ENCODE peak calls at places on chromosomes 4 and X, in five cellular contexts. C is MM.1S, O is fibroblast of lung, A is GM23248, J is hepatocyte. G is an unnamed sample.

GRCh38 chr4:83212041-83212851 is 72.4 kb downstream of the COQ2 start:
- DNase-seq in O (no peak), C (peak), A (no peak), J (peak), G (no peak)

GRCh38 chr4:30094866-30095265 is 625.3 kb upstream of the PCDH7 start:
- DNase-seq in J (no peak), C (no peak), A (no peak), O (peak), G (peak)

GRCh38 chr4:149293233-149293632 is 522.4 kb downstream of the IQCM start:
- DNase-seq in J (no peak), A (no peak), C (no peak), O (peak), G (no peak)

GRCh38 chr4:162011039-162011438 is 152.8 kb downstream of the FSTL5 start:
- DNase-seq in A (no peak), O (no peak), J (no peak), C (no peak), G (no peak)

GRCh38 chr4:53183754-53184153 is 182.1 kb downstream of the SCFD2 start:
- DNase-seq in J (no peak), C (no peak), O (no peak), A (no peak), G (no peak)

GRCh38 chr4:88333741-88334405 is 44.8 kb upstream of the HERC6 start:
- DNase-seq in C (no peak), J (no peak), A (peak), O (peak), G (no peak)

GRCh38 chr4:119615068-119615744 is 13.4 kb downstream of the PDE5A start:
- DNase-seq in J (no peak), C (no peak), A (no peak), O (no peak), G (no peak)

GRCh38 chrX:74458738-74459137 is 37.4 kb downstream of the SLC16A2 start:
- DNase-seq in O (peak), C (no peak), J (peak), A (peak), G (peak)

GRCh38 chrX:153438522-153438921 is 7.3 kb downstream of the TREX2 start:
- DNase-seq in A (peak), J (peak), O (no peak), C (no peak), G (no peak)

GRCh38 chr4:24666316-24666715 is 82.0 kb upstream of the DHX15 start:
- DNase-seq in J (no peak), O (no peak), C (no peak), A (no peak), G (no peak)

GRCh38 chr4:185847352-185848078 is 35.5 kb upstream of the SORBS2 start:
- DNase-seq in J (peak), C (no peak), A (peak), O (peak), G (peak)

GRCh38 chr4:85209161-85209560 is 242.7 kb upstream of the WDFY3 start:
- DNase-seq in A (peak), O (peak), C (no peak), J (no peak), G (peak)

DNA sequence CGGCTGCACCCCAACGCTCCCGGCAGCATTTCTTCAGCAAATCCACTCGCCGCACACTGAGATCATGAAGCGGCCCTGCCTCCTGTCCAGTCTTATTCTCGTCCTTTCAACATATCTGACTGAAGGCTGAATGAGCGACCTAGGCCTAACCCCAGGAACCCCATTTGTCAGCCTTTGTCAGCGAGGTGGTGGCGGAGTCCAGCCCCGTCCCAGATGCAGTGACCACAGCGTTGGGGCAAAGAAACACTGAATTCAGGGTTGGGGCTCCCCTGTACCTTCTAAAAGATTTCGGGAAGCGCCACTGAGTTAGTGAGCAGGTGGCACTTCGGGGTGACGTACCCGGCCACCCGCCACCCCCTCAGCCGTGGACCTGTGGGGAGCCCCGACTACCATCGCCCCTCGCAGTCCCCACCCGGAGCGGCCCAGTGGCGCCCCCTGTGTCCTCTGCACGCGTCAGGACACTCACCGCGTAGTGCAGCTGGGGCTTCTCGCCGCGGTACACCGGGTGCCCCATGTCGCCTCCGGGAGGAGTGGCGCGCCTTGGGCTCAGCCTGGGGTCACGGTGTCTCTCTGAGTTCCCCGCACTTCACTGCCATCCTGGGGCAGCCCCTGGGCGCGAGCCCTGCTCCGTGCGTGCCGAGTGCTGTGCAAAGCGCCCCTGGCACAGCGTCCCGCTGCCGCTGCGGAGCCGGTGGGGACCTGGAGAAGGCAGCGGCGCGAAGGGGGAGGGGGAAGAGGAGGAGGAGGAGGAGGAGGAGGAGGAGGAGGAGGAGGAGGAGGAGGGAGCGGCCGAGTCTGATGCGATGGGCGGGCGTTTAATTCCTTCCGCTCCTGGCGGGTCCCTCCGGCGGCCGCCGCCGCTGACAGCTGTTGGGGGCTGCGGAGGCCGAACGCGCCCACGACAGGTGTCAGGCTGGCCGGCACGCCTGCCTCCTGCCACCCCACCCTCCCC is 134.1 kb downstream of the AMELX start:
- DNase-seq in O (peak), C (peak), A (peak), J (peak), G (peak)
- TF ChIP-seq EZH2 in O (no peak), C (no peak), A (no peak), J (no peak), G (no peak)

DNA sequence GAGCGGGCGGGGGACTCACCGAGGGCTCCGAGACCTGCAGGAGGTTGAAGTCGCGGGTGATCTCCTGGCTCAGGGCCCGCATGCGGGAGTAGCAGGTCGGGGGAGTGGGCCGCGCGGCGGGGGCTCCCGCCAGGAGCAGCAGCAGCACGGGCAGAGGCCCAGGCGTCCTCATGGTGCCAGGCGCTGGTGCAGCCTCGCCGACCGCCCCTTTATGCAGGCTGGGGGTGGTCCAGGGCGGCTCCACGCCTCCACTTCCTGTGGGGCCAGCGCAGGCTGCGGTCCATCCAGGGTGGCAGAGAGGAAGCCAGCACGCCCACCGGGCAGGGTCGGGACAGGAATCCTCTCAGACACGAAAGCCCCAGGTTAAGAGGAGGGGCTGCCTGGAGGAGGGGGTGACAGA is at the start of gene CYTL1:
- DNase-seq in O (no peak), A (no peak), J (no peak), C (no peak), G (no peak)
- TF ChIP-seq EZH2 in O (no peak), A (no peak), J (no peak), C (no peak), G (no peak)

GRCh38 chr4:6563935-6564645 is 10.9 kb upstream of the MAN2B2 start:
- DNase-seq in O (no peak), J (no peak), C (no peak), A (no peak), G (no peak)

GRCh38 chr4:6560416-6561172 is 14.4 kb upstream of the MAN2B2 start:
- DNase-seq in C (no peak), J (no peak), O (peak), A (peak), G (no peak)

GRCh38 chr4:6561706-6562371 is 13.2 kb upstream of the MAN2B2 start:
- DNase-seq in C (no peak), O (peak), A (peak), J (no peak), G (no peak)

GRCh38 chr4:6561173-6561516 is 13.8 kb upstream of the MAN2B2 start:
- DNase-seq in O (peak), C (no peak), J (no peak), A (peak), G (no peak)

DNA sequence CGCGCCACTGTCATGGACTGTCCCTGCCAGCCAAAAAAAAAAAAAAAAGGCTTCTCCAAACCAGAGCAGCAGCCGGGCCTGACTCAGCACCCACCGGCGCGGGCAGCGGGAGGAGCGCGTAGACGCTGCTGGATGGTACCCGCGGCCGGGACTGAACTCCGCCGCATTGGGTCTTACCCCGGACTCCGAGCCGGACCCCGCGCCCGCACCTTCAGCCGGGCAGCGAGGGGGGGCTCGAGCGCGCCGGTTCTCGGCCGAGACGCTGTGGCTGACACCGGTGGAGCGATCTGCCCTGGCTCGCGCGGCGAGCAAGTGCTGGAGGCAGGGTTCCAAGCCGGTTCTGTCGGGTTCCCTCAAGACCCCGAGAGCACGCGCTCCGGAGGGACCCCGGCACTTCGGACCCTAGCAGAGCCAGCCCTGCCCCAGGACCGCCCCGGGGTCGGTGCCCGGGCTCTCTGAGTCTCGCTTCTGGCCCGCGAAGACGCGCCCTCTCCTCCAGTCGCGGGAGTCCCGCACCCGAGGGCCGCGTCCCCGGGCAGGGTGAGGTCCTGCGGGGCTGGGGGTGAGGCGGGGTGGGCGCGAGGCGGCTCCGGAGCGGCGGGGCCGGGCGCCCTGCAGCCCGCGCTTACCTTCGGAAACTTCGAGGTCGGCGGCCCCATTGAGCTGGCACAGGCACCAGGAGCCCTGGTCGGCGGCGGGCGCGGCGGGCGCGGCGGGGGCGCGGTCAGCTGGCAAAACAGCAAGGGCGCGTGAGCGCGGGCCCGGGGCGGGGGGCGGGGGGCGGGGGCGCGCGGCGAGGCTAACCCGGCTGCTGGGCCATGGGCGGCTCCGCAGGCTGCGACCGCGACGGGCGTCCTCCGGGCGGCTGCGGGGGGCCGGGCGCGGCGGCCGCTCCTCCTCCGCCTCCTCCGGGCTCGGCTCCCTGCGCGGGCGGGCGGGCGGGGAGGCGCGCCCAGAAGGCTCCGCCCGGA is 11.8 kb upstream of the MAN2B2 start:
- DNase-seq in J (no peak), C (no peak), O (peak), A (peak), G (peak)
- TF ChIP-seq EZH2 in J (peak), C (no peak), O (peak), A (peak), G (peak)

GRCh38 chrX:2828404-2829065 is at the start of gene GYG2:
- DNase-seq in O (peak), J (peak), C (no peak), A (peak), G (no peak)
- TF ChIP-seq EZH2 in O (no peak), J (no peak), C (no peak), A (no peak), G (no peak)

DNA sequence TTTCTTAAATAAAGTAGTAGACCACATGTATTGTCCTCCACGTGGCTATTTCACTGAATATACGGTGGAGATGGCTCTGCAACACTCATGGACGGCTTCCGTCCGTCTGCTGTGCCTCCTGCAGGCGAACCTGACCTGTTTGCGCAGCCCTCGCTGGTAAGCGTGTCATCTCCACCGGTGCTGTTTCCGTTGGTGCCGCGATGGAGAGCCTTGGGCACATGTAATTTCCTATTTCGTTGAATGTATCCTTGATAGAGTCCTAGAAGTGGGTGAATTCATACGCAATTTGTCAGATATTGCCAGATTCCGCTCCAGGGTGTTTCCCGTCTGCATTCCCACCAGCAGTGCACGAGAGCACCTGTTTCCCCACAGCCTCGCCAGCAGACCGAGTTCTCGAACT is 48.5 kb downstream of the HTT-AS start:
- DNase-seq in C (no peak), J (no peak), O (no peak), A (no peak), G (no peak)
- TF ChIP-seq EZH2 in C (no peak), J (no peak), O (no peak), A (no peak), G (no peak)

DNA sequence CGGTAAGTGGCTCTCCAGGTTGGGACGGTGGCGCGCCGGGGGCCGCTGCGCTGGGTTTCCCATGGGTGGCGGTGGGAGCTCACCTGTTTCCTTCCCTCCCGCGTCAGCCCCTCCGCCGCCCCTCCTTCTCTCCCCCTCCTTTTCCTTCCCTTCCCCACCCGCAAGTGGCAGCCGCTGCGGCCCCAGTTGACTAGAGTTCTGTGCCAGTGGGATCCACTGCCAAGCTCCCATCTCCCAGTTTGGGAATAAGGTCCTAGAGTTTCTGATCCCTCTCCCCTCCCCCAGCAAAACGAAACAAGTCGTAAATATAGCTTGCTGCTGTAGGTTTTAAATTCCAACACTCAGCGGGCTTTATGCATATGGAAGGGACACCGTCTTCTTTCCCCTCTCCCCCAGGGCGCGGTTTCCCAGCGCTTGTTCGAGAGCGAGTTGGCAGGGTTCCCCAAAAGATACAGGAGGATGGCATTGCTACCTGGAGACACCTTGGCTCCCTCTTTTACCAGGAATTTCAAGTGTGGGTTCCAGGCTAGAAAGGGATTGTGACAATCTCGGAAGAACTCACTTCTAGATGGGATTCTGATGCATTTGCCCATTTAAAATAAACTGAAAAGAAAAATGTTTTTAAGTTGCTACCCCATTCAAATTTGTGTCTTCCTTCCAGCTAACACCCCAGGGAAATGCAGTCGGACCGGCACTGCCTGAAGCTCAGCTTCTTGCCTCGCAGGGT is 1.2 kb downstream of the TLL1 start:
- DNase-seq in A (no peak), J (peak), C (no peak), O (no peak), G (peak)
- TF ChIP-seq EZH2 in A (no peak), J (no peak), C (no peak), O (peak), G (no peak)

G was measured in PC-3.